ENCODE peak calls at places on chromosome 20, in six cellular contexts. D is IMR-90, M is neuronal stem cell, P is H9, U is H1, R is mesenchymal stem cell. T is an unnamed sample.

GRCh38 chr20:1734269-1734858 is 76.8 kb upstream of the SIRPG start:
- DNase-seq in U (no peak), P (no peak), M (no peak), R (no peak), D (no peak), T (no peak)

GRCh38 chr20:63756648-63756991 is 17.0 kb downstream of the SLC2A4RG start:
- DNase-seq in M (no peak), U (no peak), R (no peak), D (no peak), P (no peak), T (no peak)

GRCh38 chr20:25000268-25000801 is 7.8 kb upstream of the APMAP start:
- DNase-seq in U (no peak), P (peak; percentile 8), D (peak; percentile 44), R (peak; percentile 27), M (no peak), T (peak; percentile 48)

GRCh38 chr20:50285376-50286173 is 94.9 kb downstream of the CEBPB start:
- DNase-seq in R (peak; percentile 94), U (no peak), D (peak; percentile 86), M (no peak), P (no peak), T (peak; percentile 39)

GRCh38 chr20:58366016-58366415 is 23.0 kb upstream of the VAPB start:
- DNase-seq in D (no peak), R (peak; percentile 60), M (no peak), P (no peak), U (no peak), T (peak; percentile 81)

GRCh38 chr20:24736131-24736843 is 212.8 kb upstream of the CST7 start:
- DNase-seq in R (no peak), U (no peak), D (peak; percentile 29), M (no peak), P (no peak), T (no peak)

GRCh38 chr20:51230727-51231126 is 207.8 kb upstream of the KCNG1 start:
- DNase-seq in U (no peak), M (no peak), D (no peak), P (no peak), R (no peak), T (no peak)

GRCh38 chr20:52410182-52410647 is 218.6 kb upstream of the ZFP64 start:
- DNase-seq in D (peak; percentile 21), R (peak; percentile 95), P (no peak), M (no peak), U (no peak), T (no peak)

GRCh38 chr20:50144362-50144761 is 9.2 kb downstream of the PEDS1 start:
- DNase-seq in D (peak; percentile 99), P (no peak), U (no peak), M (no peak), R (peak; percentile 100), T (peak; percentile 93)

GRCh38 chr20:51306521-51307358 is 235.8 kb downstream of the NFATC2 start:
- DNase-seq in D (peak; percentile 70), U (peak; percentile 65), R (peak; percentile 71), M (peak; percentile 74), P (peak; percentile 91), T (peak; percentile 51)

GRCh38 chr20:25046181-25046641 is 11.7 kb downstream of the ACSS1 start:
- DNase-seq in M (no peak), D (no peak), P (no peak), U (no peak), R (no peak), T (no peak)

GRCh38 chr20:60754866-60755265 is 497.2 kb upstream of the CDH4 start:
- DNase-seq in M (no peak), U (no peak), D (no peak), P (no peak), R (no peak), T (no peak)

GRCh38 chr20:58215116-58215515 is 13.3 kb downstream of the ANKRD60 start:
- DNase-seq in U (no peak), D (no peak), M (no peak), P (no peak), R (no peak), T (no peak)

GRCh38 chr20:25229486-25230176 is 18.3 kb upstream of the PYGB start:
- DNase-seq in D (no peak), M (no peak), R (no peak), P (no peak), U (no peak), T (no peak)

GRCh38 chr20:21693322-21693721 is 12.1 kb upstream of the PAX1 start:
- DNase-seq in M (no peak), U (no peak), R (no peak), P (peak; percentile 73), D (no peak), T (peak; percentile 17)

GRCh38 chr20:3701061-3701998 is 11.1 kb downstream of the SIGLEC1 start:
- DNase-seq in M (no peak), P (peak; percentile 14), R (no peak), U (no peak), D (no peak), T (no peak)

GRCh38 chr20:31605902-31606677 is 1.0 kb downstream of the ID1 start:
- DNase-seq in P (peak; percentile 50), U (no peak), M (no peak), D (no peak), R (peak; percentile 52), T (peak; percentile 45)

GRCh38 chr20:37624963-37625362 is 68.9 kb upstream of the CTNNBL1 start:
- DNase-seq in P (no peak), U (no peak), D (no peak), M (no peak), R (no peak), T (no peak)

GRCh38 chr20:37630993-37631392 is 62.8 kb upstream of the CTNNBL1 start:
- DNase-seq in U (no peak), R (no peak), D (no peak), M (no peak), P (no peak), T (no peak)

GRCh38 chr20:37627767-37628130 is 66.1 kb upstream of the CTNNBL1 start:
- DNase-seq in P (no peak), U (no peak), D (no peak), R (no peak), M (no peak), T (peak; percentile 4)

GRCh38 chr20:37627060-37627766 is 66.6 kb upstream of the CTNNBL1 start:
- DNase-seq in D (peak; percentile 55), M (peak; percentile 82), U (peak; percentile 17), P (peak; percentile 69), R (peak; percentile 60), T (peak; percentile 86)

DNA sequence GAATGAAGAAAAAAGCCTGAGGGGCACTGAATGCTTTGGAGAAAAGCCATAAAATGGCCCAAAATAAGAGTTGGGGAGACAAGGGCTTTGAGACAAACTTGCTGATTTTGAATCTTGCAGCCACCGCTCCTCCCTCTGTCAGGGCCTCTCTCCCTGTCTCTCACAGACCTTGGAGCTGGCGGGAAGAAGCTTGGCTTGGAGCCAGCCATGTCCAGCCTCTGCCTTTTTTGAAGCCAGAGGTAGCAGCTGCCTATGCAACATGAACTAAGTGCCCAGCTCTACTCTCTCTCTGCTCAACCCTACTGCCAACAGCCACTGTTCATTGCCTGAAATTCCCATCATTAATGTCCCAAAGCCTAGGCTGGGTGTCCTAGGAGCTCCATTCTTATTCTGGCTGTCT is 63.7 kb upstream of the CTNNBL1 start:
- DNase-seq in R (no peak), D (no peak), M (no peak), U (no peak), P (no peak), T (no peak)
- H2AK5ac ChIP-seq in R (no peak overlapping the region), D (no peak overlapping the region), M (no peak overlapping the region), U (no peak overlapping the region), P (no peak overlapping the region), T (no peak overlapping the region)

GRCh38 chr20:35773154-35773751 is 1.4 kb downstream of the PHF20 start:
- DNase-seq in P (no peak), D (peak; percentile 24), M (no peak), R (peak; percentile 73), U (no peak), T (peak; percentile 93)

GRCh38 chr20:35768731-35769664 is 2.8 kb upstream of the PHF20 start:
- DNase-seq in D (peak; percentile 98), P (peak; percentile 94), M (peak; percentile 61), U (peak; percentile 67), R (peak; percentile 99), T (peak; percentile 93)

GRCh38 chr20:35771689-35772562 is at the start of gene PHF20:
- DNase-seq in P (peak; percentile 98), R (peak; percentile 96), D (peak; percentile 96), M (peak; percentile 91), U (peak; percentile 92), T (peak; percentile 96)

GRCh38 chr20:35772563-35773058 is 796 bp downstream of the PHF20 start:
- DNase-seq in M (no peak), D (no peak), U (no peak), R (no peak), P (no peak), T (no peak)

DNA sequence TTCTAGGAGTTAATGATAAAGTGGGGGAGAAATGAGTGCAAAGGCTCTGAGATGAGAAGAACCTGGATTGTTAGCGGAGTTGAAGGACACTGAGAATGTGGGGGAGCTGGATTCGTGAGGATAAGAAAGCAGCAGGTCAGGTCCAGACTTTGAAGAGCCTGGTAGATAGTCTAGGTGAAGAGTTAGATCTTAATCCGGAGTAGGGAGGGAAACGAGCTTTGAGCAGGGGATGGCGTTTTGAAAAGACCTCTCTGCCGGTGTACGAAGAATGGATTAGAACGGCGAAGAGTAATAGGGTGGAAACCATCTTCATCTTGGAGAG is 487 bp upstream of the PHF20 start:
- DNase-seq in P (no peak), U (no peak), M (no peak), D (no peak), R (no peak), T (no peak)
- H4K91ac ChIP-seq in P (no peak overlapping the region), U (no peak overlapping the region), M (no peak overlapping the region), D (peak overlapping the region; percentile 26), R (peak overlapping the region; percentile 7), T (peak overlapping the region; percentile 39)

DNA sequence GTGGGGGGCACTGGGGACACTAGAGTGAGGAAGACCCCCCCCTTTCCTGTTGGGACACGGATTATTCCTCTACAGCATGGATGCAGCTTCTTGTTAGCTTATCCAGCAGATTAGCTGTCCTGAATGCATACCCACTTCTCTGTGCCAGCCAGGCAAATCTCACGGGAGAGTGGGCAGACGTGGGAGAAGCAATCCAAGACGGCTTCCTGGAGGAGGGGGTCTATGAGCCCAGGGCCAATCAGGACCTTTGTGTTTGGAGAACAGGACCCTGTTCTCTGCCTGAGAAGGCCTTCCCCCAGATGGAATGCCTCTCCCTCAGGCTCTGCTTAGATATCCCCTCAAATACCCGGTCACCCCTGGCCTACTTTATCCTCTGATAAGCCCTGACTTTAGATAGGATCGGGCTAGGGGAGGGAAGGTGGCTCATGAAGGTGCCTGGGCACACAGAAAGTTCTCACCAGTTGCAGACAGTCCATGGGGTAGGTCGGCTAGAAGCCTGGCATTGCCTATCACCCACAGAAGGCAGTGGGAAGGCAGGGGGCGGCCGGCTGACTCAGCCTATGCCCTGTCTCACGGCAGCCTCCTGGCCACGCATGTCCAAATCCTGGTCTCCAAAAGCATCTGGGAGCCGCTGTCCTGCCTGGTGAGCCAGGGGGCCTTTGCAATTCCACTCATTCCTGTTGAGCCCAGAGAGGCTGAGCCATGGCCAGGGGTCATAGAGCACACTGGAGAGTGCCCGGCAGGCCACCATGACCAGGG is 34.7 kb downstream of the SUN5 start:
- DNase-seq in U (no peak), P (peak; percentile 23), M (no peak), D (no peak), R (no peak), T (no peak)
- H2AK5ac ChIP-seq in U (no peak overlapping the region), P (no peak overlapping the region), M (peak overlapping the region; percentile 96), D (no peak overlapping the region), R (no peak overlapping the region), T (no peak overlapping the region)

DNA sequence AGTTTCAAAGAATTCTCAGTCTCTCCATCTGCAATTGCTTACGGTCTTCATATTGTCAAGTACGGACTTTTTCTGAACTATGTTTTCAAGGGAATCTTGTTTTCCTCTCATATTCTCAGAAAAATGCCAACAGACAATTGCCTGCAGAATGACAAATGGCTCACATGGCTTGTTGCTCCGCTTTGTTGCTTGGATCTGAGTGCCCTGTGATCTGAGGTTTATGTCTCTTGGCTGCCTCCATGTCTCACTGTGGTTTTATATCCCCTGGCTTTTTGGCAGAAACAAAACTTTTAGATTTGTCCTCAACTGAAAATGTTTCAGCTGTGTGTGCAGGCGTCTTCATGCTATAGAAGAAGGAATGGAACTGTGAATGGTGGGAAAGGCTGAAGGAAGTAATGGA is 285.4 kb upstream of the CHD6 start:
- DNase-seq in U (no peak), R (no peak), M (no peak), P (no peak), D (no peak), T (no peak)
- H4K91ac ChIP-seq in U (no peak overlapping the region), R (no peak overlapping the region), M (no peak overlapping the region), P (no peak overlapping the region), D (no peak overlapping the region), T (no peak overlapping the region)

T was measured in trophoblast cell.